ENCODE peak calls at places on chromosomes 5 and 9, in seven cellular contexts. D is Panc1, L is H9, R is tibial nerve, Q is H1, Z is heart right ventricle, W is neural progenitor cell. H is an unnamed sample.

GRCh38 chr9:124137944-124138335 is 119.8 kb upstream of the NEK6 start:
- DNase-seq in W (no peak), D (no peak), L (no peak), Z (no peak), R (no peak), Q (no peak), H (no peak)

GRCh38 chr5:171745602-171746001 is 40.0 kb upstream of the SMIM23 start:
- DNase-seq in Z (no peak), L (no peak), W (no peak), R (no peak), Q (no peak), D (no peak), H (no peak)

GRCh38 chr5:151298063-151298462 is 5.5 kb downstream of the SLC36A3 start:
- DNase-seq in D (peak; percentile 41), Q (no peak), Z (peak; percentile 9), W (peak; percentile 55), L (peak; percentile 54), R (no peak), H (peak; percentile 23)

GRCh38 chr5:126780165-126780827 is 3.4 kb downstream of the LMNB1 start:
- DNase-seq in Z (peak; percentile 43), Q (no peak), R (no peak), L (peak; percentile 39), W (peak; percentile 79), D (no peak), H (peak; percentile 66)

GRCh38 chr5:158287643-158288228 is 428.8 kb upstream of the CLINT1 start:
- DNase-seq in L (no peak), D (no peak), Q (no peak), Z (no peak), R (no peak), W (no peak), H (no peak)

GRCh38 chr5:146906803-146907202 is 28.2 kb upstream of the PPP2R2B start:
- DNase-seq in Q (peak; percentile 23), R (no peak), L (peak; percentile 87), W (peak; percentile 58), D (no peak), Z (no peak), H (no peak)

GRCh38 chr5:8332666-8333444 is 463.9 kb downstream of the MTRR start:
- DNase-seq in Z (no peak), D (no peak), W (no peak), L (no peak), Q (no peak), R (no peak), H (no peak)

GRCh38 chr9:29332789-29333188 is 1759.5 kb upstream of the C9orf72 start:
- DNase-seq in L (no peak), D (no peak), Z (no peak), W (no peak), R (no peak), Q (no peak), H (no peak)

GRCh38 chr5:177495243-177496060 is 2.0 kb downstream of the PDLIM7 start:
- DNase-seq in L (peak; percentile 92), W (peak; percentile 95), Z (peak; percentile 57), Q (peak; percentile 85), R (no peak), D (no peak), H (no peak)

GRCh38 chr5:115842089-115842881 is 550 bp downstream of the AP3S1 start:
- DNase-seq in Z (no peak), L (no peak), W (peak; percentile 87), D (no peak), Q (no peak), R (no peak), H (peak; percentile 44)

GRCh38 chr9:110133608-110134214 is 74.2 kb downstream of the C9orf152 start:
- DNase-seq in W (no peak), D (no peak), R (no peak), Q (no peak), L (no peak), Z (no peak), H (no peak)

GRCh38 chr9:135810806-135811575 is 96.4 kb downstream of the CAMSAP1 start:
- DNase-seq in Z (no peak), W (no peak), Q (no peak), L (no peak), D (no peak), R (peak; percentile 15), H (no peak)

GRCh38 chr9:131238402-131239021 is 37.8 kb downstream of the FAM78A start:
- DNase-seq in Z (peak; percentile 60), W (peak; percentile 45), D (no peak), Q (no peak), R (no peak), L (no peak), H (no peak)

GRCh38 chr9:130977811-130978221 is 31.2 kb upstream of the LAMC3 start:
- DNase-seq in Z (peak; percentile 29), L (peak; percentile 28), Q (no peak), R (no peak), D (no peak), W (no peak), H (no peak)

GRCh38 chr9:77750981-77751340 is 102.8 kb upstream of the GNA14 start:
- DNase-seq in Z (no peak), W (no peak), L (no peak), R (no peak), Q (no peak), D (no peak), H (no peak)
- H3K27ac ChIP-seq in Z (peak overlapping the region; percentile 1), W (no peak overlapping the region), L (no peak overlapping the region), R (no peak overlapping the region), Q (no peak overlapping the region), D (no peak overlapping the region), H (no peak overlapping the region)

GRCh38 chr9:114428466-114428865 is 40.7 kb upstream of the AKNA start:
- DNase-seq in W (no peak), R (no peak), Q (no peak), L (no peak), D (no peak), Z (no peak), H (no peak)

GRCh38 chr9:114431770-114432169 is 44.0 kb upstream of the AKNA start:
- DNase-seq in W (no peak), Q (no peak), D (no peak), Z (no peak), R (no peak), L (peak; percentile 4), H (no peak)

GRCh38 chr9:114429488-114429887 is 41.7 kb upstream of the AKNA start:
- DNase-seq in D (no peak), Q (no peak), Z (no peak), L (no peak), R (no peak), W (no peak), H (no peak)

GRCh38 chr9:114431003-114431402 is 43.2 kb upstream of the AKNA start:
- DNase-seq in L (peak; percentile 10), W (no peak), D (no peak), Q (no peak), Z (no peak), R (no peak), H (no peak)

DNA sequence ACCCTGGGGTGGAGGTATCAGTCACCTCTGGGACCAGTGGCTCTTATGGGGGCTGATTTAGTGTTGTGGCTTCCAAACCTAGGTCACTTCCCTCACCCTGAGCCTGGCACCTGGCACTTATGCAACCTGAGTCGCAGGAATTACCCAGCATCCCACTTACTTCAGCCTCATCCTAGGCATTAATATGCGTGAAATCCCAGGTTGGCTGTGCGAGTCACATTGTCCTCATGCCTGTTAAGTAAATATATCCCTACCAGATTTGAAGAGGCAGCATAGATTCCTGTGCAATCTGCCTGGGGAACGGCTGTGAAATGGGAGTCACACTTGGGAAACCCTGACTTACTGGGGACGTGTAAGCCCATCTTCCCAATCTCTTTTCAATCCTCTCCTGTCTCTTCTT is 42.7 kb upstream of the AKNA start:
- DNase-seq in R (no peak), Z (no peak), D (no peak), W (no peak), L (peak; percentile 23), Q (no peak), H (no peak)
- H3K27me3 ChIP-seq in R (no peaks in the 10 kb centered on the region), Z (peaks cover 53% of the 10 kb centered on the region), D (no peaks in the 10 kb centered on the region), W (no peaks in the 10 kb centered on the region), L (no peaks in the 10 kb centered on the region), Q (no peaks in the 10 kb centered on the region), H (no peaks in the 10 kb centered on the region)

GRCh38 chr5:7210549-7210948 is 185.4 kb upstream of the ADCY2 start:
- DNase-seq in Q (no peak), Z (no peak), L (no peak), W (no peak), R (no peak), D (no peak), H (no peak)
- H3K27ac ChIP-seq in Q (no peak overlapping the region), Z (no peak overlapping the region), L (no peak overlapping the region), W (no peak overlapping the region), R (no peak overlapping the region), D (no peak overlapping the region), H (no peak overlapping the region)

GRCh38 chr5:141877478-141878185 is 578 bp downstream of the PCDH1 start:
- DNase-seq in D (no peak), W (peak; percentile 18), R (no peak), L (no peak), Z (no peak), Q (no peak), H (no peak)
- H3K27me3 ChIP-seq in D (peaks cover 7% of the 10 kb centered on the region), W (peaks cover 4% of the 10 kb centered on the region), R (no peaks in the 10 kb centered on the region), L (no peaks in the 10 kb centered on the region), Z (peaks cover 73% of the 10 kb centered on the region), Q (no peaks in the 10 kb centered on the region), H (peaks cover 31% of the 10 kb centered on the region)

GRCh38 chr9:36486454-36486932 is 86.2 kb upstream of the MELK start:
- DNase-seq in L (no peak), Q (no peak), Z (peak; percentile 14), W (peak; percentile 45), R (no peak), D (no peak), H (no peak)

GRCh38 chr9:36487482-36488321 is 85.0 kb upstream of the MELK start:
- DNase-seq in D (peak; percentile 47), Q (peak; percentile 64), W (peak; percentile 99), Z (peak; percentile 91), R (peak; percentile 77), L (peak; percentile 93), H (peak; percentile 89)

GRCh38 chr9:36488322-36488838 is 84.3 kb upstream of the MELK start:
- DNase-seq in Q (no peak), R (no peak), W (no peak), Z (no peak), L (no peak), D (no peak), H (no peak)

GRCh38 chr9:36486933-36487481 is 85.7 kb upstream of the MELK start:
- DNase-seq in W (peak; percentile 63), R (no peak), Q (no peak), D (no peak), Z (peak; percentile 53), L (peak; percentile 39), H (peak; percentile 38)

DNA sequence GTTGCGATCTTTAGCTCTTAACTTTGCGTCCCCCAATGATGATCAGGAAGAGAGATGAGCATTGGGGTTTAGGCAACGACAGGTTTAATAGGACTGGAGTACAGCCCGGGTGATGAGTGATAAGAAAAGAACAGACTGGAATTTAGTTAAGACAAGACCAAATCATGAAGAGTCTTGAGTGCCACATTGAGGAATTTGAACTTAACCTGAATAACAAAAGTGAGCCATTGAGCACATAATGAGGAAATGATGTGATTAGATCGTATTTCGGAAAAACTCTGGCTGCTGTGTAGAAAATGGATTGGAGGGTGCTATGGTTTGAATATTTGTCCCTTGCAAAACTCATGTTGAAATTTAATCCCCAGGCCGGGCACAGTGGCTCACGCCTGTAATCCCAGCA is 83.2 kb upstream of the MELK start:
- DNase-seq in D (no peak), R (no peak), Z (no peak), W (no peak), Q (no peak), L (no peak), H (no peak)
- H3K27ac ChIP-seq in D (no peak overlapping the region), R (peak overlapping the region; percentile 96), Z (no peak overlapping the region), W (no peak overlapping the region), Q (no peak overlapping the region), L (no peak overlapping the region), H (peak overlapping the region; percentile 93)

GRCh38 chr5:135546014-135546413 is 10.2 kb upstream of the NEUROG1 start:
- DNase-seq in L (no peak), R (no peak), Q (no peak), W (peak; percentile 78), D (no peak), Z (no peak), H (no peak)
- H3K27me3 ChIP-seq in L (peaks cover 95% of the 10 kb centered on the region), R (no peaks in the 10 kb centered on the region), Q (peaks cover 90% of the 10 kb centered on the region), W (peaks cover 100% of the 10 kb centered on the region), D (peaks cover 23% of the 10 kb centered on the region), Z (peaks cover 98% of the 10 kb centered on the region), H (peaks cover 35% of the 10 kb centered on the region)